ENCODE peak calls at places on chromosomes 13 and 19, in four cellular contexts. One of them, this sample, is unnamed.

GRCh38 chr13:30307194-30307965 is at the start of gene KATNAL1:
- DNase-seq in astrocyte of the spinal cord: peak
- DNase-seq in heart right ventricle: peak
- DNase-seq in OCI-LY7: peak
- DNase-seq in this sample: peak

GRCh38 chr19:4368128-4368820 is 24.9 kb downstream of the MPND start:
- DNase-seq in OCI-LY7: no peak
- DNase-seq in astrocyte of the spinal cord: no peak
- DNase-seq in heart right ventricle: no peak
- DNase-seq in this sample: no peak

GRCh38 chr13:36680918-36681317 is 7.1 kb downstream of the SERTM1 start:
- DNase-seq in astrocyte of the spinal cord: peak
- DNase-seq in OCI-LY7: no peak
- DNase-seq in heart right ventricle: no peak
- DNase-seq in this sample: no peak

GRCh38 chr19:51020988-51021651 is 1.6 kb upstream of the KLK10 start:
- DNase-seq in astrocyte of the spinal cord: peak
- DNase-seq in heart right ventricle: no peak
- DNase-seq in OCI-LY7: peak
- DNase-seq in this sample: peak

GRCh38 chr19:44925114-44925891 is 10.9 kb downstream of the APOC1 start:
- DNase-seq in OCI-LY7: no peak
- DNase-seq in heart right ventricle: peak
- DNase-seq in astrocyte of the spinal cord: peak
- DNase-seq in this sample: no peak

GRCh38 chr19:725461-726089 is 16.8 kb downstream of the PALM start:
- DNase-seq in astrocyte of the spinal cord: no peak
- DNase-seq in OCI-LY7: no peak
- DNase-seq in heart right ventricle: no peak
- DNase-seq in this sample: no peak

GRCh38 chr19:45976180-45976579 is 2.5 kb upstream of the NOVA2 start:
- DNase-seq in OCI-LY7: no peak
- DNase-seq in heart right ventricle: no peak
- DNase-seq in astrocyte of the spinal cord: no peak
- DNase-seq in this sample: no peak

GRCh38 chr13:48319458-48320395 is 16.2 kb downstream of the RB1 start:
- DNase-seq in heart right ventricle: no peak
- DNase-seq in OCI-LY7: no peak
- DNase-seq in astrocyte of the spinal cord: no peak
- DNase-seq in this sample: peak

GRCh38 chr19:42327381-42327780 is 1.9 kb downstream of the MEGF8 start:
- DNase-seq in heart right ventricle: no peak
- DNase-seq in astrocyte of the spinal cord: no peak
- DNase-seq in OCI-LY7: no peak
- DNase-seq in this sample: no peak

GRCh38 chr19:16779539-16780163 is 49.5 kb upstream of the SIN3B start:
- DNase-seq in OCI-LY7: no peak
- DNase-seq in heart right ventricle: no peak
- DNase-seq in astrocyte of the spinal cord: no peak
- DNase-seq in this sample: no peak

GRCh38 chr19:56153507-56153906 is 12.4 kb downstream of the ZNF444 start:
- DNase-seq in OCI-LY7: no peak
- DNase-seq in heart right ventricle: no peak
- DNase-seq in astrocyte of the spinal cord: no peak
- DNase-seq in this sample: no peak

GRCh38 chr13:82747948-82748347 is 1134.3 kb downstream of the SLITRK1 start:
- DNase-seq in astrocyte of the spinal cord: peak
- DNase-seq in OCI-LY7: no peak
- DNase-seq in heart right ventricle: no peak
- DNase-seq in this sample: no peak

GRCh38 chr19:342801-343421 is 1.7 kb downstream of the MIER2 start:
- DNase-seq in OCI-LY7: no peak
- DNase-seq in astrocyte of the spinal cord: peak
- DNase-seq in heart right ventricle: peak
- DNase-seq in this sample: no peak

GRCh38 chr19:35545855-35546381 is 492 bp downstream of the TMEM147 start:
- DNase-seq in OCI-LY7: peak
- DNase-seq in heart right ventricle: peak
- DNase-seq in astrocyte of the spinal cord: no peak
- DNase-seq in this sample: peak

GRCh38 chr13:29707876-29708543 is 112.5 kb upstream of the SLC7A1 start:
- DNase-seq in OCI-LY7: peak
- DNase-seq in astrocyte of the spinal cord: peak
- DNase-seq in heart right ventricle: no peak
- DNase-seq in this sample: peak

GRCh38 chr19:4877753-4878490 is 10.5 kb upstream of the PLIN3 start:
- DNase-seq in astrocyte of the spinal cord: peak
- DNase-seq in OCI-LY7: peak
- DNase-seq in heart right ventricle: peak
- DNase-seq in this sample: no peak

GRCh38 chr19:51018745-51019543 is 565 bp downstream of the KLK10 start:
- DNase-seq in OCI-LY7: no peak
- DNase-seq in heart right ventricle: peak
- DNase-seq in astrocyte of the spinal cord: no peak
- DNase-seq in this sample: no peak

GRCh38 chr13:42101821-42102580 is 53.6 kb downstream of the DGKH start:
- DNase-seq in heart right ventricle: peak
- DNase-seq in OCI-LY7: no peak
- DNase-seq in astrocyte of the spinal cord: no peak
- DNase-seq in this sample: no peak

GRCh38 chr13:112821340-112822055 is 131.7 kb downstream of the ATP11A start:
- DNase-seq in OCI-LY7: no peak
- DNase-seq in astrocyte of the spinal cord: no peak
- DNase-seq in heart right ventricle: no peak
- DNase-seq in this sample: no peak

GRCh38 chr13:112024577-112024976 is 42.4 kb upstream of the SOX1 start:
- DNase-seq in astrocyte of the spinal cord: no peak
- DNase-seq in heart right ventricle: no peak
- DNase-seq in OCI-LY7: no peak
- DNase-seq in this sample: no peak

GRCh38 chr19:2171349-2172145 is 7.8 kb downstream of the DOT1L start:
- DNase-seq in OCI-LY7: peak
- DNase-seq in heart right ventricle: peak
- DNase-seq in astrocyte of the spinal cord: no peak
- DNase-seq in this sample: peak

GRCh38 chr13:95659500-95659899 is 15.0 kb upstream of the DZIP1 start:
- DNase-seq in heart right ventricle: no peak
- DNase-seq in OCI-LY7: no peak
- DNase-seq in astrocyte of the spinal cord: no peak
- DNase-seq in this sample: no peak

GRCh38 chr19:50387176-50387867 is 3.2 kb downstream of the POLD1 start:
- DNase-seq in heart right ventricle: no peak
- DNase-seq in astrocyte of the spinal cord: no peak
- DNase-seq in OCI-LY7: no peak
- DNase-seq in this sample: no peak

GRCh38 chr13:111963031-111963430 is 103.9 kb upstream of the SOX1 start:
- DNase-seq in astrocyte of the spinal cord: no peak
- DNase-seq in heart right ventricle: no peak
- DNase-seq in OCI-LY7: no peak
- DNase-seq in this sample: no peak

GRCh38 chr19:16673226-16673625 is 12.3 kb downstream of the TMEM38A start:
- DNase-seq in astrocyte of the spinal cord: no peak
- DNase-seq in OCI-LY7: no peak
- DNase-seq in heart right ventricle: no peak
- DNase-seq in this sample: no peak

GRCh38 chr13:109818891-109819290 is 32.5 kb upstream of the IRS2 start:
- DNase-seq in heart right ventricle: no peak
- DNase-seq in OCI-LY7: no peak
- DNase-seq in astrocyte of the spinal cord: no peak
- DNase-seq in this sample: no peak

GRCh38 chr13:35866801-35867200 is 264.4 kb downstream of the DCLK1 start:
- DNase-seq in heart right ventricle: peak
- DNase-seq in astrocyte of the spinal cord: peak
- DNase-seq in OCI-LY7: no peak
- DNase-seq in this sample: no peak

GRCh38 chr19:49057636-49058234 is at the start of gene CGB7:
- DNase-seq in astrocyte of the spinal cord: peak
- DNase-seq in OCI-LY7: no peak
- DNase-seq in heart right ventricle: peak
- DNase-seq in this sample: peak

GRCh38 chr13:46858163-46858562 is 38.7 kb downstream of the HTR2A start:
- DNase-seq in OCI-LY7: no peak
- DNase-seq in astrocyte of the spinal cord: no peak
- DNase-seq in heart right ventricle: no peak
- DNase-seq in this sample: no peak

GRCh38 chr13:46031581-46032263 is 20.8 kb downstream of the ZC3H13 start:
- DNase-seq in astrocyte of the spinal cord: no peak
- DNase-seq in heart right ventricle: no peak
- DNase-seq in OCI-LY7: no peak
- DNase-seq in this sample: no peak

GRCh38 chr13:79501538-79502232 is 20.7 kb downstream of the NDFIP2 start:
- DNase-seq in OCI-LY7: no peak
- DNase-seq in astrocyte of the spinal cord: no peak
- DNase-seq in heart right ventricle: no peak
- DNase-seq in this sample: no peak

GRCh38 chr19:50844296-50844935 is 10.3 kb upstream of the KLK3 start:
- DNase-seq in heart right ventricle: no peak
- DNase-seq in astrocyte of the spinal cord: no peak
- DNase-seq in OCI-LY7: no peak
- DNase-seq in this sample: no peak

GRCh38 chr19:3644351-3645066 is 17.9 kb upstream of the CACTIN start:
- DNase-seq in astrocyte of the spinal cord: peak
- DNase-seq in heart right ventricle: no peak
- DNase-seq in OCI-LY7: no peak
- DNase-seq in this sample: no peak

GRCh38 chr19:38713227-38713649 is 31.0 kb downstream of the CAPN12 start:
- DNase-seq in OCI-LY7: no peak
- DNase-seq in heart right ventricle: peak
- DNase-seq in astrocyte of the spinal cord: no peak
- DNase-seq in this sample: no peak

GRCh38 chr19:40576181-40576584 is 490 bp upstream of the SHKBP1 start:
- DNase-seq in heart right ventricle: no peak
- DNase-seq in OCI-LY7: no peak
- DNase-seq in astrocyte of the spinal cord: no peak
- DNase-seq in this sample: no peak

GRCh38 chr13:27355894-27356293 is 68.5 kb upstream of the GTF3A start:
- DNase-seq in OCI-LY7: no peak
- DNase-seq in astrocyte of the spinal cord: no peak
- DNase-seq in heart right ventricle: no peak
- DNase-seq in this sample: no peak

GRCh38 chr13:27352698-27353097 is 71.7 kb upstream of the GTF3A start:
- DNase-seq in heart right ventricle: no peak
- DNase-seq in astrocyte of the spinal cord: no peak
- DNase-seq in OCI-LY7: no peak
- DNase-seq in this sample: no peak

GRCh38 chr13:27353653-27354052 is 70.8 kb upstream of the GTF3A start:
- DNase-seq in astrocyte of the spinal cord: no peak
- DNase-seq in OCI-LY7: no peak
- DNase-seq in heart right ventricle: no peak
- DNase-seq in this sample: no peak

GRCh38 chr13:27353166-27353583 is 71.2 kb upstream of the GTF3A start:
- DNase-seq in astrocyte of the spinal cord: peak
- DNase-seq in OCI-LY7: peak
- DNase-seq in heart right ventricle: no peak
- DNase-seq in this sample: peak

GRCh38 chr13:27354379-27354778 is 70.0 kb upstream of the GTF3A start:
- DNase-seq in heart right ventricle: no peak
- DNase-seq in astrocyte of the spinal cord: peak
- DNase-seq in OCI-LY7: no peak
- DNase-seq in this sample: no peak
- TF ChIP-seq CTCF in heart right ventricle: no peak
- TF ChIP-seq CTCF in astrocyte of the spinal cord: peak
- TF ChIP-seq CTCF in OCI-LY7: peak
- TF ChIP-seq CTCF in this sample: no peak

DNA sequence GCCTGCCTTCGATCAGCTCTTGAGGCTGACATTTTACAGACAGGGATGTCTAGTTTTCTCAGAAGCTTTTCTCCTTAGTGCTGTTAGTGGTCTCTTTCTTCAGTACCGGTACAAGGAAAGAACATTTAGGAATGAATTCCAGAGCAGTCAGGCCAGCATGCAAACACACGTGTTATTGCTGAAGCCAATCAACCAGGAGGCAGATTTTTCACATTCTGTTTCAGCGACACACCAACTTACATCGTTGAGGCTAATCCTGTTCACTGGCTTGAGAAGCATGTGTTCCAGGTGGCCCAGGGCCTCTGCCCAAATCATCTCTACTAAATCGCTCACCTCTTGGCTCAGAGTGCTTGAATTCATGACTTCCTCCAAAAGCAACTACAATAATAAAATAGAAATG is 19.2 kb downstream of the PARP4 start:
- DNase-seq in astrocyte of the spinal cord: no peak
- DNase-seq in OCI-LY7: no peak
- DNase-seq in heart right ventricle: no peak
- DNase-seq in this sample: no peak
- TF ChIP-seq CTCF in astrocyte of the spinal cord: no peak
- TF ChIP-seq CTCF in OCI-LY7: no peak
- TF ChIP-seq CTCF in heart right ventricle: no peak
- TF ChIP-seq CTCF in this sample: no peak

GRCh38 chr13:38862443-38862842 is 128.2 kb downstream of the STOML3 start:
- DNase-seq in heart right ventricle: no peak
- DNase-seq in astrocyte of the spinal cord: no peak
- DNase-seq in OCI-LY7: no peak
- DNase-seq in this sample: peak

GRCh38 chr13:38868399-38868798 is 122.2 kb downstream of the STOML3 start:
- DNase-seq in OCI-LY7: no peak
- DNase-seq in astrocyte of the spinal cord: no peak
- DNase-seq in heart right ventricle: no peak
- DNase-seq in this sample: no peak

GRCh38 chr13:38863536-38863935 is 127.1 kb downstream of the STOML3 start:
- DNase-seq in heart right ventricle: no peak
- DNase-seq in OCI-LY7: no peak
- DNase-seq in astrocyte of the spinal cord: no peak
- DNase-seq in this sample: no peak

GRCh38 chr13:38868870-38869269 is 121.8 kb downstream of the STOML3 start:
- DNase-seq in astrocyte of the spinal cord: no peak
- DNase-seq in heart right ventricle: no peak
- DNase-seq in OCI-LY7: no peak
- DNase-seq in this sample: no peak

GRCh38 chr13:38866649-38867048 is 124.0 kb downstream of the STOML3 start:
- DNase-seq in OCI-LY7: peak
- DNase-seq in heart right ventricle: no peak
- DNase-seq in astrocyte of the spinal cord: no peak
- DNase-seq in this sample: no peak
- TF ChIP-seq CTCF in OCI-LY7: peak
- TF ChIP-seq CTCF in heart right ventricle: no peak
- TF ChIP-seq CTCF in astrocyte of the spinal cord: no peak
- TF ChIP-seq CTCF in this sample: no peak

GRCh38 chr13:80962855-80963254 is 621.9 kb upstream of the SPRY2 start:
- DNase-seq in OCI-LY7: no peak
- DNase-seq in astrocyte of the spinal cord: no peak
- DNase-seq in heart right ventricle: no peak
- DNase-seq in this sample: no peak
- TF ChIP-seq CTCF in OCI-LY7: no peak
- TF ChIP-seq CTCF in astrocyte of the spinal cord: no peak
- TF ChIP-seq CTCF in heart right ventricle: no peak
- TF ChIP-seq CTCF in this sample: no peak